ENCODE peak calls at places on chromosomes 2 and 18, in seven cellular contexts. B is IMR-90, S is H1, U is mesenchymal stem cell, Y is mesendoderm, K is neuronal stem cell, E is trophoblast cell. M is an unnamed sample.

GRCh38 chr2:217189747-217190146 is 329.9 kb upstream of the TNP1 start:
- DNase-seq in K (no peak), S (no peak), B (no peak), Y (no peak), U (no peak), E (peak), M (no peak)

GRCh38 chr2:102050854-102051391 is 59.2 kb downstream of the IL1R2 start:
- DNase-seq in S (no peak), E (no peak), B (peak), Y (no peak), K (no peak), U (peak), M (no peak)

GRCh38 chr2:74232426-74232825 is 34.0 kb downstream of the MTHFD2 start:
- DNase-seq in E (no peak), S (no peak), U (no peak), B (no peak), K (no peak), Y (no peak), M (no peak)

GRCh38 chr2:134736167-134736885 is 17.5 kb upstream of the TMEM163 start:
- DNase-seq in K (peak), U (peak), S (no peak), Y (peak), E (peak), B (peak), M (peak)

GRCh38 chr2:209771474-209772292 is at the start of gene UNC80:
- DNase-seq in B (peak), U (peak), S (peak), K (peak), E (peak), Y (peak), M (peak)

GRCh38 chr2:215354771-215355695 is 43.2 kb downstream of the ATIC start:
- DNase-seq in S (no peak), B (peak), U (no peak), K (no peak), Y (no peak), E (no peak), M (no peak)

GRCh38 chr2:240589381-240589780 is 2.8 kb downstream of the CAPN10 start:
- DNase-seq in Y (no peak), S (no peak), U (no peak), B (no peak), E (no peak), K (no peak), M (no peak)

GRCh38 chr18:74517236-74517630 is 17.1 kb upstream of the CNDP1 start:
- DNase-seq in B (no peak), U (no peak), E (peak), Y (no peak), K (no peak), S (no peak), M (no peak)

GRCh38 chr2:162196611-162197010 is 44.6 kb upstream of the GCG start:
- DNase-seq in B (peak), E (peak), U (peak), K (no peak), S (no peak), Y (no peak), M (no peak)

GRCh38 chr2:232292395-232293154 is 86.0 kb upstream of the ALPP start:
- DNase-seq in B (peak), K (peak), S (peak), U (peak), E (peak), Y (peak), M (peak)

GRCh38 chr2:129957891-129958290 is 21.6 kb upstream of the RAB6C start:
- DNase-seq in Y (peak), S (no peak), B (no peak), K (no peak), U (no peak), E (peak), M (no peak)

GRCh38 chr2:37648316-37649011 is 23.0 kb downstream of the CDC42EP3 start:
- DNase-seq in Y (peak), U (no peak), E (no peak), B (no peak), S (no peak), K (no peak), M (no peak)

GRCh38 chr2:69711971-69712370 is 30.0 kb upstream of the ANXA4 start:
- DNase-seq in Y (no peak), E (no peak), U (no peak), K (no peak), B (no peak), S (no peak), M (no peak)

GRCh38 chr2:172806426-172807008 is 70.9 kb downstream of the RAPGEF4 start:
- DNase-seq in U (peak), Y (peak), B (peak), E (peak), K (peak), S (no peak), M (no peak)

GRCh38 chr2:119349289-119349688 is 17.3 kb downstream of the C2orf76 start:
- DNase-seq in E (no peak), S (no peak), K (no peak), U (no peak), B (no peak), Y (no peak), M (no peak)

GRCh38 chr2:23430263-23430662 is 45.3 kb downstream of the KLHL29 start:
- DNase-seq in K (no peak), U (peak), Y (no peak), S (peak), B (peak), E (peak), M (peak)

GRCh38 chr2:71684226-71685072 is 231.1 kb downstream of the DYSF start:
- DNase-seq in K (no peak), E (no peak), S (no peak), Y (no peak), B (no peak), U (no peak), M (no peak)

GRCh38 chr2:176001281-176001902 is 675 bp downstream of the LNPK start:
- DNase-seq in B (peak), K (no peak), E (peak), Y (peak), U (peak), S (no peak), M (no peak)

GRCh38 chr18:71398530-71398929 is 1109.7 kb downstream of the SOCS6 start:
- DNase-seq in K (peak), S (peak), B (no peak), U (no peak), E (no peak), Y (peak), M (peak)

GRCh38 chr2:20223345-20224190 is 1.4 kb downstream of the SDC1 start:
- DNase-seq in E (peak), S (peak), B (peak), U (peak), Y (peak), K (peak), M (peak)

GRCh38 chr2:234953116-234954031 is 1.6 kb downstream of the SH3BP4 start:
- DNase-seq in U (peak), B (no peak), Y (peak), E (peak), K (no peak), S (no peak), M (no peak)
- H3K27ac ChIP-seq in U (peak), B (peak), Y (no peak), E (peak), K (peak), S (no peak), M (no peak)

DNA sequence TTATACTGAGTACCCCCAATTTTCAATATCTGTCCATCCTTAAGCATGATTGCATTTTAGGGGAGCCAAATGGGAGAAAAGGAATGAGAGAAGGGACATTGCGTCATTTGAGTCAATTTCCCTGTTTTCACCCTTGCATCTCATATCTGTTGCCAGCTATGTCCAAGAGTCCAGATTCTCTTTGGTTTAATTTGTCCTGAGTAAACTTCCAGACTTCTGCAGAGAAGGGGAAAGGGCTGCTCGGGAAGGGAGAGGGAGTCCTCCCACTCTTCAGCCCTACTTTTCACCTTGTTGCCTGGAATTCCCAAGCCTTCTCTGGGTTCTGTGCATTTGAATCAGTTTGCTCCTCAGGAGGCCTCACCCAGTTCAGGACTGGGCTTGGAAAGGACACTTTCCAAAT is 16.5 kb downstream of the GREB1 start:
- DNase-seq in U (no peak), K (no peak), Y (no peak), S (peak), B (no peak), E (no peak), M (no peak)
- H2BK5ac ChIP-seq in U (no peak), K (no peak), Y (peak), S (no peak), B (no peak), E (no peak), M (no peak)

DNA sequence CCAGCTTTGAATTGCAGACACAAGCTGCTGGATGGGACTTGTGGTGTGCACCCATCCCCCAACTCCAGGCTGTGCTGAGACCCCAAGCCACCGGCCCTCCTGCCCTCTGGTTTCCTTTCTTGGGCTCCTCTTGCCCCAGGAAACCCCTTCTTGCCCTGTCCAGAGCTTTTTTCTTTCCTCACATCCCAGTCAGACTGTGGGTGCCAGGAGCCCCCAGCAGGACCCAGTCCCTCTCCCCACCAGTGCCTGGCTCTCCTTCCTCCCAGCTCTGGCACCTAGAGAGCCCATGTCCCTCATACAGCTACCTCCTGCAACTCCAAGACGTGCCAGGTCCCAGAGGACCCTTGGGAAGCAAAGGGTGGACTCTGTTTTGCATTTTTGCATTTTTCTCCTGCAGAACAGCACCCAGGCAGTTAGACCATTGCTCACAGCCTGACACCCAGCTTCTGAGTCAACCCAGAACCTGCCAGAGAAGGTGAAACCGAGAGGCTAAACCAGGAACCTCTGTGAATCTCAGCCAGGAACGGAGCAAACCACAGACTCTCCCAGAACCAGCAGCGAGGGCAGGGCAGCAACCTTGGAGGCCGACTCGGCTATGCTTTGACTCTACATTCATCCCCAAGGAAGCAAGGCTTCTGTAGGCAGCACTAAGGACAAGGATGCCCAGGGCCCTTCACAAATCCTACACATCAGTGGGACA is 221.1 kb downstream of the ANAPC1 start:
- DNase-seq in E (no peak), Y (no peak), K (no peak), U (no peak), B (peak), S (peak), M (no peak)
- H3K27ac ChIP-seq in E (no peak), Y (no peak), K (no peak), U (no peak), B (peak), S (no peak), M (no peak)

DNA sequence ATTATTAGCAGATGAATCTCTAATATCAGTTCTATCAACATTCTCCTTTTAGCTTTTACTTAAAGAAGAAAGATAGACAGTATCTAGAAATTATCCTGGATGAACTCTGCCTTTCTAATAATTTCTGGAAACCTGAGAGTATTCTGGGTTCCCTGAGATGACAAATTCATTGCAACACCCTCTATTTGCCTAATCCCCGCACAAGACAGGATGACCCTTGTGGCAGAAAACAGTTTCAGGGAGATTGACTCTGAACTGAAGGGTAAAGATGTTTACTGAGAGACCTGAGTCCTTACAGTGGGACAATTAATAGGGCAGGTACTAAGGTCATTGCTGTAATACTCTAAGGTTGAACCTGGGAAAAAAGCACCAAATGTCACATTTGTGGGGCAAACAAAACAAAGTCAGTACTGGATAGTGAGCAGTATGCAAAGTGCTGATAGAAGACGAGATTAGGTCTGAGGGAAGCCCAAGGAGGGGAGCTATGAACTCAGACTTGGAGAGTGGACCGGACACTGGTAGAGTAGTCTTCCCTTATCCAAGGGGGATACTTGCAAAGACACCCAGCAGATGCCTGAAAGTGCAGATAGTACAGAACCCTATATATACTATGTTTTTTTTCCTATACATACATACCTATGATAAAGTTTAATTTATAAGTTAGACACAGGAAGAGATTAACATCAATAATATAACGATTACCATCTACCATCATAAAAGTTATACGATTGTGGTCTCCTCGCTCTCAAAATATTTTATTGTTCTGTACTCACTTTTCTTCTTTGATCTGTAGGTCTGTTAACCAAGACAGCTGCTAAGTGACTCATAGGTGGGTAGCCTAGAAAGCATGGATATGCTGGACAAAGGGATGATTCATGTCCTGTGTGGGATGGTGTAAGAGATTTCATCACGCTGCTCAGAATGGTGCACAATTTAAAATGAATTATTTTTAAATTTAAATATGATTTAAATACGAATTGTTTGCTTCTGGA is 148.3 kb upstream of the KLHL14 start:
- DNase-seq in K (no peak), U (peak), Y (peak), S (no peak), B (peak), E (peak), M (no peak)
- H2BK5ac ChIP-seq in K (no peak), U (no peak), Y (no peak), S (no peak), B (no peak), E (no peak), M (no peak)